ENCODE peak calls at places on chromosomes 7 and 10, in ten cellular contexts. R is Caco-2; V is right cardiac atrium; Q is upper lobe of right lung; P is PC-9; N is fibroblast of pulmonary artery; A is naive thymus-derived CD4-positive, alpha-beta T cell; C is mucosa of descending colon; O is adrenal gland; G is heart left ventricle. L is an unnamed sample.

GRCh38 chr10:110205051-110205675 is 2.2 kb upstream of the MXI1 start:
- DNase-seq in R (no peak), V (no peak), Q (no peak), P (no peak), N (no peak), A (no peak), C (no peak), O (no peak), G (no peak), L (no peak)

GRCh38 chr7:706721-707120 is 19.8 kb upstream of the DNAAF5 start:
- DNase-seq in R (peak; percentile 12), V (no peak), Q (peak; percentile 60), P (no peak), N (no peak), A (no peak), C (peak; percentile 65), O (no peak), G (no peak), L (no peak)

GRCh38 chr10:106981461-106981850 is 183.1 kb downstream of the SORCS1 start:
- DNase-seq in R (no peak), V (no peak), Q (no peak), P (no peak), N (no peak), A (no peak), C (no peak), O (no peak), G (no peak), L (no peak)

GRCh38 chr7:11604505-11604904 is 227.5 kb downstream of the THSD7A start:
- DNase-seq in R (no peak), V (no peak), Q (no peak), P (no peak), N (peak; percentile 37), A (no peak), C (no peak), O (no peak), G (no peak), L (no peak)

GRCh38 chr7:18053177-18053928 is 25.7 kb upstream of the PRPS1L1 start:
- DNase-seq in R (no peak), V (no peak), Q (no peak), P (no peak), N (peak; percentile 8), A (no peak), C (no peak), O (no peak), G (no peak), L (no peak)

GRCh38 chr10:121324678-121325213 is 273.5 kb downstream of the FGFR2 start:
- DNase-seq in R (peak; percentile 58), V (no peak), Q (no peak), P (no peak), N (no peak), A (no peak), C (peak; percentile 32), O (no peak), G (no peak), L (no peak)

GRCh38 chr10:45374451-45375052 is 536 bp downstream of the ALOX5 start:
- DNase-seq in R (no peak), V (no peak), Q (peak; percentile 72), P (peak; percentile 77), N (no peak), A (no peak), C (no peak), O (no peak), G (no peak), L (peak; percentile 30)

GRCh38 chr7:2261611-2262010 is 19.6 kb downstream of the NUDT1 start:
- DNase-seq in R (no peak), V (no peak), Q (no peak), P (no peak), N (no peak), A (no peak), C (peak; percentile 21), O (no peak), G (no peak), L (no peak)

DNA sequence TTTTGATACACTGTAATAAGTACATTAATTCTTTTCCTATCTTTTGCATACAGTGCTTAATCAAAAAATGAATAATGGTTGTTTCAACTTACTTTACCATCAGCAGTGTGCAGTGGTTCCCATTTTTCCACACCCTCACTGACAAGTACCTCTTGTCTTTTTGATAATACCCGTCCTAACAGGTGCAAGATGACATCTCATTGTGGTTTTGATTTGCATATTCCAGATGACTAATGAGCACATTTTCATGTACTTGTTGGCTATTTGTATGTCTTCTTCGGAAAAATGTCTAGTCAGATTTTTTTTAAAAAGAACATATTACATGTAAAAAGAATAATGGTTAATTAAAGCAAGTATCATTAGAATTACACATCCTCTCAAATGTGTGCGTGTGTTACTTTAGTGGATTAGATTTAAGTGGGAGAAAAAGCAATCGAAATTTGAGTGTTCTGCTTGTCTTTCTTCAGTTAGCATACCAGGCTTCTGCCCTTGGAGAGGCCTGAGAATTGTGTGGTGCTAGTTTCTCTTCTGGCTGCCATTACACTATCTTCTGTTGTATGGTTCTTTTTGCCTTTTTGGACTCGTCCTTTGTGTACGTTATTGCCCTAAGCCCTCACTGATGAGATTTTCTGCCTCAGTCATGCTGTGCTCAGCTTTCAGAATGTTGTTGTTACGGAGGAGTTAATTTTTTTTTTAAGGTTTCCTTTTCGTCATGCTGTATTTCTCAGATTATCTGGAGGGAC is 291.2 kb downstream of the AUTS2 start:
- DNase-seq in R (no peak), V (no peak), Q (no peak), P (no peak), N (no peak), A (no peak), C (no peak), O (no peak), G (no peak), L (no peak)
- H3K4me3 ChIP-seq in R (no peak overlapping the region), V (no peak overlapping the region), Q (no peak overlapping the region), P (no peak overlapping the region), N (no peak overlapping the region), A (no peak overlapping the region), C (no peak overlapping the region), O (no peak overlapping the region), G (no peak overlapping the region), L (no peak overlapping the region)

GRCh38 chr10:54622017-54622416 is 179.0 kb downstream of the PCDH15 start:
- DNase-seq in R (no peak), V (no peak), Q (no peak), P (no peak), N (no peak), A (no peak), C (no peak), O (no peak), G (no peak), L (no peak)
- H3K4me3 ChIP-seq in R (no peak overlapping the region), V (no peak overlapping the region), Q (no peak overlapping the region), P (no peak overlapping the region), N (no peak overlapping the region), A (no peak overlapping the region), C (no peak overlapping the region), O (no peak overlapping the region), G (no peak overlapping the region), L (no peak overlapping the region)

DNA sequence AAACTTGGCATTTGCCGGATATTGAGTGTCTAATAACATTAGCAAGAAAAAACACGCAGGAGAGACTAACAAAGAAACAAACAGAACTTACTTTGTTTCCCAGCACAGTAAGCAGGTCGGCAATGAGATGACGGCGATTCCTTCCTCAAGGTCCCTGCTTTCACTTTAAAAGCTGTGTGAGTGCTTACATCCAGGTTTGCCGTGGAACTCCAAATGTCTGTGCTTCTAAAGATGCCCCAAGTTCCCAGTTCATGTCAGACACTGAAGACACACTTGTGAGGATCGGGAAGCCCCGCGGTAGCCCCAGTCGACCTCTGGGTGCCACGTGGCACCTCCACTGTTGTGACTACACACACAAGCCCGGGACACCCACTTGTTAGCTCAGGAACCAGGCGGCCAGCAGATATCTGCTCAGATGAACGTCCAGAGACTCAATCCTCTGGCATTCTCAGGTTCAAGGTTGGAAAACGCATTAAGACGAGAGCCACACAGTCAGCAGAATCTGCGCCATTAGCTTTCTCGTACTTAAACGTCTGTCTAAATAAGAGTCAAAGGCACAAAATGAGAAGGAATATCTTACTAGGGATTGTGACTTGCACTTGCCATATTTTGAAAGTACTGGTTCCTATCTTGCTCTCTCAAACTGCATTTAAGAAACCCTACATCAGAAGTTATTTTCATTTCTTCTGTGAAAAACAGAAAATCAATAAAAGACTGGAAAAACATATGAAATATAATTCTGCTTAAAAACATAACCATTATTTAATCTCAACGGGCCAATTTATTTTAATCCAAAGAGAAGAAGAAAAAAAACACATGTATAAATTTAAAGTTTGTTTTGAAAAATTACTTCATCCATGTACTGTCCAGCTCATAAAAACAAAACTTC is 207.6 kb upstream of the KLF14 start:
- DNase-seq in R (peak; percentile 76), V (peak; percentile 62), Q (peak; percentile 74), P (no peak), N (peak; percentile 53), A (no peak), C (peak; percentile 78), O (peak; percentile 85), G (no peak), L (peak; percentile 68)
- H3K4me3 ChIP-seq in R (peak overlapping the region; percentile 45), V (peak overlapping the region; percentile 29), Q (peak overlapping the region; percentile 34), P (no peak overlapping the region), N (peak overlapping the region; percentile 50), A (peak overlapping the region; percentile 41), C (peak overlapping the region; percentile 7), O (peak overlapping the region; percentile 10), G (peak overlapping the region; percentile 34), L (peak overlapping the region; percentile 58)

GRCh38 chr7:27152816-27153486 is 568 bp upstream of the HOXA3 start:
- DNase-seq in R (peak; percentile 18), V (peak; percentile 37), Q (no peak), P (no peak), N (no peak), A (no peak), C (no peak), O (peak; percentile 50), G (no peak), L (no peak)

GRCh38 chr7:27151341-27151944 is 940 bp downstream of the HOXA3 start:
- DNase-seq in R (peak; percentile 38), V (peak; percentile 16), Q (peak; percentile 64), P (no peak), N (no peak), A (peak; percentile 9), C (no peak), O (no peak), G (no peak), L (peak; percentile 59)

GRCh38 chr7:27150568-27151340 is 1.6 kb downstream of the HOXA3 start:
- DNase-seq in R (peak; percentile 62), V (peak; percentile 87), Q (peak; percentile 86), P (no peak), N (peak; percentile 66), A (peak; percentile 61), C (peak; percentile 84), O (peak; percentile 90), G (peak; percentile 68), L (peak; percentile 86)

GRCh38 chr7:27153526-27153925 is 1.1 kb upstream of the HOXA3 start:
- DNase-seq in R (no peak), V (no peak), Q (no peak), P (no peak), N (no peak), A (no peak), C (no peak), O (peak; percentile 35), G (no peak), L (no peak)

DNA sequence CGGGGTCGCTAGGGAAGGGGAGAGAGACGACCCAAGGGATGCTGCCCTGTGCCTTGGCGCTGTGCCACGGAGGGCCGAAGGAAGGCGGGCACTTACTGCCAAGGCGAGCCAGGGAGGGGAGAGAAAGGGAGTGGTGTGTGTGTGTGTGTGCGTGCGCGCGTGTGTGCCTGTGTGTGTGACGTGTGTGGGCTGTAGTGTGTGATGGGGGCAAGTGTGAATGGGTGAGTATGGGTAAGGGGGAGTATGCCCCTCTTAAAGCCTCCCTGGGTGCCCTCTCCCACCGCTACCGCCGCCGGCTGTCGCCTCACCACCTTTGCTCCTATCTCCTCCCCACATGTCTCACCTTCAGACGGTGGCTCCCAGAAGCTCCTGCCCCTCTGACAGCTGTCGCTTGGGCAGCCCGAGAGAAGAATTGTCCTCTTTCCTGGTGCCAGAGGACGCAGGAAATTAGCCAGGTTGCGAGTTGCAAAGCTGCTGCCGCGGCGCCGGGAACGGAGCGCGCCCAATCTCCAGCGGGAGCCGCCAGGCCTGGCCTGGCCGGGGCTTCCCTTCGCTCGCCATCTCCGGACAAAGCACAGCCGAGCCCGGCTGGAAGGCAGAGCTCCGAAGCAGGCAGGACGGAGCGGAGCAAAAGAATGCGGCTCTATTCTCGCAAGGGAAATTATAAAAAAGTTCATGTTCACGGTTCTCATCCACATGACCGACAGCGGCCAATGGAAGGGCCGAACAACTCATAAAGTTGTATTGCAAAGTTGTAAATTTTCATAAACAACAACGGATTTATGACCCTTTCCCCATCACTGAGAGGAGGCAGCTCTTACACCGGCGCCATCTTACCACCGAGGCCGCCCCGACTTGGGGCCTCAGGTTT is at the start of gene HOXA3:
- DNase-seq in R (peak; percentile 24), V (peak; percentile 57), Q (peak; percentile 69), P (no peak), N (no peak), A (no peak), C (peak; percentile 87), O (peak; percentile 60), G (no peak), L (peak; percentile 60)
- H3K4me3 ChIP-seq in R (peak within 1 kb of the TSS; percentile 68), V (peak within 1 kb of the TSS; percentile 6), Q (peak within 1 kb of the TSS; percentile 70), P (no peak within 1 kb of the TSS), N (peak within 1 kb of the TSS; percentile 38), A (no peak within 1 kb of the TSS), C (peak within 1 kb of the TSS; percentile 74), O (no peak within 1 kb of the TSS), G (peak within 1 kb of the TSS; percentile 28), L (peak within 1 kb of the TSS; percentile 53)

L was measured in MG63.